ENCODE peak calls at places on chromosomes 5 and 9, in seven cellular contexts. B is H1, I is H9, T is neuronal stem cell, M is IMR-90, D is mesendoderm, C is mesenchymal stem cell. E is an unnamed sample.
A peak's percentile ranks its signal among the peaks of the same experiment; 100 is the strongest.

GRCh38 chr5:56396634-56397033 is 163.5 kb upstream of the ANKRD55 start:
- DNase-seq in B (no peak), I (no peak), T (no peak), M (no peak), D (no peak), C (no peak), E (no peak)

GRCh38 chr5:142810891-142811290 is 40.7 kb downstream of the ARHGAP26 start:
- DNase-seq in B (no peak), I (no peak), T (no peak), M (no peak), D (no peak), C (no peak), E (no peak)

GRCh38 chr9:3993783-3994182 is 306.1 kb downstream of the GLIS3 start:
- DNase-seq in B (no peak), I (no peak), T (no peak), M (no peak), D (no peak), C (no peak), E (no peak)

GRCh38 chr9:88988796-88989641 is 2.2 kb upstream of the S1PR3 start:
- DNase-seq in B (no peak), I (no peak), T (no peak), M (peak; percentile 69), D (no peak), C (peak; percentile 77), E (peak; percentile 13)

GRCh38 chr9:12719431-12719830 is 26.2 kb downstream of the TYRP1 start:
- DNase-seq in B (no peak), I (no peak), T (no peak), M (peak; percentile 69), D (peak; percentile 63), C (peak; percentile 70), E (peak; percentile 61)

GRCh38 chr5:50958852-50959457 is 292.5 kb downstream of the PARP8 start:
- DNase-seq in B (no peak), I (no peak), T (peak; percentile 12), M (peak; percentile 30), D (peak; percentile 54), C (peak; percentile 50), E (no peak)

GRCh38 chr5:96067902-96068614 is 106.4 kb upstream of the ELL2 start:
- DNase-seq in B (no peak), I (no peak), T (no peak), M (peak; percentile 95), D (peak; percentile 65), C (peak; percentile 88), E (peak; percentile 94)

GRCh38 chr5:134174841-134175839 is 1.6 kb downstream of the SKP1 start:
- DNase-seq in B (no peak), I (no peak), T (no peak), M (peak; percentile 67), D (peak; percentile 50), C (peak; percentile 58), E (no peak)

DNA sequence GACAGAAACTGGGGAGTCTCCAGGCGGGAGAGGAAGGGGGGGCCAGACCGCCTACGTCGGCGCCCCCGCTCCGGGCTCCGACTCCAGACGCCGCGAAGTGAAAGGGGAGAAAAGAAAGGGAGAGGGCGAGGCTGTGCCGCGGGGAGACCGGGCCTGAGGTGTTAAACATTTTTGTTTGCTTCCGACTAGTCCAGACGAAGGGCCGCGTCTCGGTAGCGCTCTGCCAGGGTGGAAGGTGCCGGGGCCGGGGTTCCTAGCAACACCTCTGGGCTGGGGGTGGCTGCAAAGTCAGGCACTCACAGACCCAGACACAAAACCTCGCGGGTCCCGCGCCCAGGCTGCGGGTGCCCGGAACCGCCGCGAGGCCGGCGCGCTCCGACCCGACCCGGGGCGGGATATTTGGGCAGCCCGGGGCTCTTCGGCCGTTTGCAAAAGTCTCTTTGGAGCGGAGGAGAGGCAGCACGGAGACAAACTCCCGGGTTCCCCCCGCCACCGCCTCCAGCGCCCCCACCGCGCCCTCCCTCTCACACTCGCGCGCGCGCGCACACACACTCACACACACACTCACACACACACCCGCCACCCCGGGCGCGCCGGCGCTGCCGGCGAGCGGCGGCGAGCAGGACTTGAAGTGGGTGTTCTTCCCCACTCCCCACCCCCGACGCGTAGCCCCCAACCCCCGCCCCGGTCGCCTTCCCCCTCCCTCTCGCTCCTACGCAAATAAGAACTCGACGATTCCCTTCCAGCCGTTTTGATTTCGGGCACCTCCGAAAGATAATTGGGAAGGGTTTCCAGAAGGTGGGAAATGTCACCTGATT is 564 bp upstream of the FST start:
- DNase-seq in B (no peak), I (peak; percentile 57), T (peak; percentile 61), M (peak; percentile 73), D (peak; percentile 77), C (peak; percentile 57), E (peak; percentile 84)
- H3K4ac ChIP-seq in B (peak overlapping the region; percentile 57), I (no peak overlapping the region), T (no peak overlapping the region), M (peak overlapping the region; percentile 58), D (peak overlapping the region; percentile 22), C (no peak overlapping the region), E (peak overlapping the region; percentile 84)

DNA sequence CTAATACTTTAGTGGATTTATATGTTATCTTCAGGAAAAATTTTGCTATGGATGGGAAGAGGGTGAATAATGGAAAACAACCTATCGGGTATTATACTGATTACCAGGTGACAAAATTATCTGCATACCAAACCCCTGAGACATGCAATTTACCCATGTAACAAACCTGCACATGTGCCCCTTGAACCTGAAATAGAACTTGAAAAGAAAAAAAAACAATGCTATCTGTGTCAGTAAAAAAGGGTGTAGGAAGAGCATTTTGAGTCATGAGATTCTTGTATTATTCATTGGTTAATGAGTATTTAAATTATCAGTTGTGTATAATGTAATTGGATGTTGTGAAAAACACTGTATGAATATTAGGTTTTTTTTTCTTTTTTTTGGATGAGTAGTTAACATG is 75.4 kb downstream of the PRR16 start:
- DNase-seq in B (no peak), I (no peak), T (no peak), M (no peak), D (peak; percentile 38), C (no peak), E (no peak)
- H3K27ac ChIP-seq in B (no peak overlapping the region), I (no peak overlapping the region), T (no peak overlapping the region), M (no peak overlapping the region), D (no peak overlapping the region), C (no peak overlapping the region), E (no peak overlapping the region)

GRCh38 chr5:81767938-81768337 is 17.0 kb upstream of the SSBP2 start:
- DNase-seq in B (no peak), I (no peak), T (no peak), M (peak; percentile 43), D (no peak), C (peak; percentile 47), E (no peak)
- H3K4ac ChIP-seq in B (no peak overlapping the region), I (no peak overlapping the region), T (no peak overlapping the region), M (no peak overlapping the region), D (no peak overlapping the region), C (no peak overlapping the region), E (no peak overlapping the region)

GRCh38 chr9:35342221-35342620 is 147.7 kb upstream of the RUSC2 start:
- DNase-seq in B (no peak), I (no peak), T (no peak), M (peak; percentile 35), D (no peak), C (no peak), E (no peak)
- H3K27ac ChIP-seq in B (no peak overlapping the region), I (no peak overlapping the region), T (no peak overlapping the region), M (no peak overlapping the region), D (no peak overlapping the region), C (no peak overlapping the region), E (no peak overlapping the region)

GRCh38 chr9:137632432-137633161 is 13.8 kb downstream of the EHMT1 start:
- DNase-seq in B (no peak), I (no peak), T (no peak), M (peak; percentile 30), D (peak; percentile 34), C (no peak), E (no peak)

GRCh38 chr9:137630126-137630525 is 11.3 kb downstream of the EHMT1 start:
- DNase-seq in B (no peak), I (no peak), T (no peak), M (peak; percentile 28), D (no peak), C (peak; percentile 40), E (no peak)

GRCh38 chr9:137631608-137632431 is 13.0 kb downstream of the EHMT1 start:
- DNase-seq in B (no peak), I (no peak), T (no peak), M (no peak), D (no peak), C (no peak), E (no peak)

GRCh38 chr9:137634016-137634415 is 15.2 kb downstream of the EHMT1 start:
- DNase-seq in B (no peak), I (no peak), T (no peak), M (no peak), D (no peak), C (no peak), E (no peak)

GRCh38 chr9:137630684-137631083 is 11.9 kb downstream of the EHMT1 start:
- DNase-seq in B (no peak), I (no peak), T (no peak), M (no peak), D (no peak), C (peak; percentile 31), E (no peak)
- H3K4ac ChIP-seq in B (no peak overlapping the region), I (no peak overlapping the region), T (no peak overlapping the region), M (no peak overlapping the region), D (no peak overlapping the region), C (no peak overlapping the region), E (peak overlapping the region; percentile 80)